ENCODE peak calls at places on chromosomes 2 and 18, in seven cellular contexts. One of them, this sample, is unnamed.

GRCh38 chr2:52220393-52220792 is 1188.5 kb upstream of the NRXN1 start:
- DNase-seq in AG04450: no peak
- DNase-seq in hepatocyte: peak; percentile 7
- DNase-seq in ascending aorta: peak; percentile 57
- DNase-seq in psoas muscle: peak; percentile 4
- DNase-seq in tibial artery: no peak
- DNase-seq in upper lobe of right lung: peak; percentile 72
- DNase-seq in this sample: no peak

GRCh38 chr18:59268722-59269562 is 4.3 kb downstream of the RAX start:
- DNase-seq in AG04450: no peak
- DNase-seq in hepatocyte: peak; percentile 80
- DNase-seq in ascending aorta: no peak
- DNase-seq in psoas muscle: no peak
- DNase-seq in tibial artery: no peak
- DNase-seq in upper lobe of right lung: peak; percentile 74
- DNase-seq in this sample: no peak

GRCh38 chr2:69643602-69644505 is at the start of gene AAK1:
- DNase-seq in AG04450: peak; percentile 57
- DNase-seq in hepatocyte: peak; percentile 95
- DNase-seq in ascending aorta: peak; percentile 95
- DNase-seq in psoas muscle: peak; percentile 94
- DNase-seq in tibial artery: peak; percentile 94
- DNase-seq in upper lobe of right lung: peak; percentile 97
- DNase-seq in this sample: peak; percentile 90

GRCh38 chr2:42001696-42002331 is 46.0 kb upstream of the PKDCC start:
- DNase-seq in AG04450: no peak
- DNase-seq in hepatocyte: no peak
- DNase-seq in ascending aorta: no peak
- DNase-seq in psoas muscle: no peak
- DNase-seq in tibial artery: no peak
- DNase-seq in upper lobe of right lung: no peak
- DNase-seq in this sample: no peak

GRCh38 chr2:177285892-177286715 is 21.6 kb upstream of the NFE2L2 start:
- DNase-seq in AG04450: no peak
- DNase-seq in hepatocyte: no peak
- DNase-seq in ascending aorta: no peak
- DNase-seq in psoas muscle: no peak
- DNase-seq in tibial artery: no peak
- DNase-seq in upper lobe of right lung: no peak
- DNase-seq in this sample: no peak

GRCh38 chr2:174449033-174449432 is 37.8 kb downstream of the GPR155 start:
- DNase-seq in AG04450: no peak
- DNase-seq in hepatocyte: no peak
- DNase-seq in ascending aorta: no peak
- DNase-seq in psoas muscle: no peak
- DNase-seq in tibial artery: no peak
- DNase-seq in upper lobe of right lung: no peak
- DNase-seq in this sample: no peak

GRCh38 chr2:178057179-178057578 is 15.4 kb downstream of the PDE11A start:
- DNase-seq in AG04450: no peak
- DNase-seq in hepatocyte: no peak
- DNase-seq in ascending aorta: no peak
- DNase-seq in psoas muscle: no peak
- DNase-seq in tibial artery: no peak
- DNase-seq in upper lobe of right lung: no peak
- DNase-seq in this sample: no peak

GRCh38 chr18:78969574-78970315 is 9.9 kb upstream of the SALL3 start:
- DNase-seq in AG04450: no peak
- DNase-seq in hepatocyte: no peak
- DNase-seq in ascending aorta: no peak
- DNase-seq in psoas muscle: no peak
- DNase-seq in tibial artery: no peak
- DNase-seq in upper lobe of right lung: no peak
- DNase-seq in this sample: no peak

GRCh38 chr2:127884436-127884835 is 1.3 kb downstream of the AMMECR1L start:
- DNase-seq in AG04450: peak; percentile 32
- DNase-seq in hepatocyte: peak; percentile 16
- DNase-seq in ascending aorta: no peak
- DNase-seq in psoas muscle: no peak
- DNase-seq in tibial artery: no peak
- DNase-seq in upper lobe of right lung: no peak
- DNase-seq in this sample: no peak

GRCh38 chr2:83879127-83879526 is 580.0 kb downstream of the SUCLG1 start:
- DNase-seq in AG04450: no peak
- DNase-seq in hepatocyte: no peak
- DNase-seq in ascending aorta: no peak
- DNase-seq in psoas muscle: no peak
- DNase-seq in tibial artery: no peak
- DNase-seq in upper lobe of right lung: no peak
- DNase-seq in this sample: no peak

GRCh38 chr2:18771212-18771611 is 181.8 kb upstream of the NT5C1B start:
- DNase-seq in AG04450: no peak
- DNase-seq in hepatocyte: no peak
- DNase-seq in ascending aorta: no peak
- DNase-seq in psoas muscle: no peak
- DNase-seq in tibial artery: no peak
- DNase-seq in upper lobe of right lung: no peak
- DNase-seq in this sample: no peak

GRCh38 chr2:144333144-144333555 is 186.8 kb downstream of the ZEB2 start:
- DNase-seq in AG04450: no peak
- DNase-seq in hepatocyte: no peak
- DNase-seq in ascending aorta: no peak
- DNase-seq in psoas muscle: no peak
- DNase-seq in tibial artery: no peak
- DNase-seq in upper lobe of right lung: no peak
- DNase-seq in this sample: no peak

GRCh38 chr18:52451851-52452250 is 111.9 kb downstream of the DCC start:
- DNase-seq in AG04450: no peak
- DNase-seq in hepatocyte: no peak
- DNase-seq in ascending aorta: no peak
- DNase-seq in psoas muscle: no peak
- DNase-seq in tibial artery: no peak
- DNase-seq in upper lobe of right lung: no peak
- DNase-seq in this sample: no peak

GRCh38 chr18:6605115-6605869 is 124.2 kb upstream of the ARHGAP28 start:
- DNase-seq in AG04450: no peak
- DNase-seq in hepatocyte: peak; percentile 15
- DNase-seq in ascending aorta: no peak
- DNase-seq in psoas muscle: no peak
- DNase-seq in tibial artery: no peak
- DNase-seq in upper lobe of right lung: no peak
- DNase-seq in this sample: no peak

GRCh38 chr2:98924910-98925309 is 11.1 kb downstream of the CRACDL start:
- DNase-seq in AG04450: no peak
- DNase-seq in hepatocyte: no peak
- DNase-seq in ascending aorta: no peak
- DNase-seq in psoas muscle: no peak
- DNase-seq in tibial artery: no peak
- DNase-seq in upper lobe of right lung: no peak
- DNase-seq in this sample: no peak

GRCh38 chr18:2881490-2882195 is 34.8 kb downstream of the EMILIN2 start:
- DNase-seq in AG04450: peak; percentile 78
- DNase-seq in hepatocyte: no peak
- DNase-seq in ascending aorta: peak; percentile 92
- DNase-seq in psoas muscle: peak; percentile 75
- DNase-seq in tibial artery: peak; percentile 86
- DNase-seq in upper lobe of right lung: no peak
- DNase-seq in this sample: no peak

GRCh38 chr2:43542285-43542933 is 53.4 kb downstream of the THADA start:
- DNase-seq in AG04450: no peak
- DNase-seq in hepatocyte: peak; percentile 58
- DNase-seq in ascending aorta: no peak
- DNase-seq in psoas muscle: no peak
- DNase-seq in tibial artery: no peak
- DNase-seq in upper lobe of right lung: no peak
- DNase-seq in this sample: peak; percentile 54

GRCh38 chr2:145158051-145158586 is 638.2 kb upstream of the ZEB2 start:
- DNase-seq in AG04450: peak; percentile 88
- DNase-seq in hepatocyte: peak; percentile 57
- DNase-seq in ascending aorta: peak; percentile 69
- DNase-seq in psoas muscle: peak; percentile 55
- DNase-seq in tibial artery: peak; percentile 76
- DNase-seq in upper lobe of right lung: peak; percentile 57
- DNase-seq in this sample: peak; percentile 33

GRCh38 chr2:31365348-31365747 is 49.2 kb downstream of the XDH start:
- DNase-seq in AG04450: no peak
- DNase-seq in hepatocyte: no peak
- DNase-seq in ascending aorta: no peak
- DNase-seq in psoas muscle: no peak
- DNase-seq in tibial artery: no peak
- DNase-seq in upper lobe of right lung: no peak
- DNase-seq in this sample: no peak

GRCh38 chr2:6975988-6976387 is 58.8 kb downstream of the RNF144A start:
- DNase-seq in AG04450: no peak
- DNase-seq in hepatocyte: no peak
- DNase-seq in ascending aorta: no peak
- DNase-seq in psoas muscle: no peak
- DNase-seq in tibial artery: no peak
- DNase-seq in upper lobe of right lung: no peak
- DNase-seq in this sample: peak; percentile 70

GRCh38 chr2:11346129-11346528 is 1.7 kb upstream of the ROCK2 start:
- DNase-seq in AG04450: no peak
- DNase-seq in hepatocyte: no peak
- DNase-seq in ascending aorta: no peak
- DNase-seq in psoas muscle: no peak
- DNase-seq in tibial artery: no peak
- DNase-seq in upper lobe of right lung: no peak
- DNase-seq in this sample: no peak

GRCh38 chr2:72276876-72277275 is 129.2 kb upstream of the CYP26B1 start:
- DNase-seq in AG04450: no peak
- DNase-seq in hepatocyte: no peak
- DNase-seq in ascending aorta: no peak
- DNase-seq in psoas muscle: no peak
- DNase-seq in tibial artery: no peak
- DNase-seq in upper lobe of right lung: no peak
- DNase-seq in this sample: no peak

GRCh38 chr2:202149155-202149762 is 76.2 kb downstream of the KIAA2012 start:
- DNase-seq in AG04450: no peak
- DNase-seq in hepatocyte: no peak
- DNase-seq in ascending aorta: no peak
- DNase-seq in psoas muscle: peak; percentile 42
- DNase-seq in tibial artery: peak; percentile 69
- DNase-seq in upper lobe of right lung: no peak
- DNase-seq in this sample: no peak

GRCh38 chr18:30280861-30281470 is 761.6 kb downstream of the DSC3 start:
- DNase-seq in AG04450: peak; percentile 1
- DNase-seq in hepatocyte: peak; percentile 75
- DNase-seq in ascending aorta: no peak
- DNase-seq in psoas muscle: no peak
- DNase-seq in tibial artery: no peak
- DNase-seq in upper lobe of right lung: no peak
- DNase-seq in this sample: peak; percentile 1

GRCh38 chr2:150561076-150561475 is 73.6 kb upstream of the RND3 start:
- DNase-seq in AG04450: no peak
- DNase-seq in hepatocyte: no peak
- DNase-seq in ascending aorta: no peak
- DNase-seq in psoas muscle: no peak
- DNase-seq in tibial artery: no peak
- DNase-seq in upper lobe of right lung: no peak
- DNase-seq in this sample: no peak

GRCh38 chr2:201260302-201260800 is at the start of gene CASP8:
- DNase-seq in AG04450: no peak
- DNase-seq in hepatocyte: no peak
- DNase-seq in ascending aorta: peak; percentile 69
- DNase-seq in psoas muscle: no peak
- DNase-seq in tibial artery: no peak
- DNase-seq in upper lobe of right lung: no peak
- DNase-seq in this sample: peak; percentile 44

GRCh38 chr18:35617865-35618264 is 36.3 kb downstream of the GALNT1 start:
- DNase-seq in AG04450: no peak
- DNase-seq in hepatocyte: no peak
- DNase-seq in ascending aorta: no peak
- DNase-seq in psoas muscle: no peak
- DNase-seq in tibial artery: no peak
- DNase-seq in upper lobe of right lung: no peak
- DNase-seq in this sample: no peak
- H3K27ac ChIP-seq in AG04450: no peak overlapping the region
- H3K27ac ChIP-seq in hepatocyte: no peak overlapping the region
- H3K27ac ChIP-seq in ascending aorta: no peak overlapping the region
- H3K27ac ChIP-seq in psoas muscle: no peak overlapping the region
- H3K27ac ChIP-seq in tibial artery: no peak overlapping the region
- H3K27ac ChIP-seq in upper lobe of right lung: no peak overlapping the region
- H3K27ac ChIP-seq in this sample: no peak overlapping the region

GRCh38 chr18:25921677-25922421 is 168.6 kb downstream of the SS18 start:
- DNase-seq in AG04450: no peak
- DNase-seq in hepatocyte: peak; percentile 10
- DNase-seq in ascending aorta: no peak
- DNase-seq in psoas muscle: no peak
- DNase-seq in tibial artery: no peak
- DNase-seq in upper lobe of right lung: no peak
- DNase-seq in this sample: peak; percentile 28

DNA sequence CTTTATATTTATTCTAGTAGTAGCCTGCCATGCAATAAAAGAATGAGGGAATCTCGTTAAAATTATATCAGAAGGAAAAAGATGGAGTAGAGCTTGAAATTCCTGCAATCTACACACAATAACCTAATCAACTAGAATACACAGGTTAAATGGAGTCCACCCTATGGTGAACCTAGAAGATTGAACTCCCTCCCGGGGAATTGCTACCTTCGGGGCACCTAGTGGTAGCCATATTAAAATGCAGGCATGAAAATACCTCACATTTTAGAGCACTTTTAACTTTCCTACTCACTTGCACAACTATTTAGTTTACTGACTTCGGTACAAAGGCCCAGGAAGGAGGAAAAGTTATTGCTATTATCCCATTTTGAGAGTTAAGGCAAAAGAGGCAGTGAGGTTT is 174.5 kb downstream of the SS18 start:
- DNase-seq in AG04450: no peak
- DNase-seq in hepatocyte: no peak
- DNase-seq in ascending aorta: no peak
- DNase-seq in psoas muscle: no peak
- DNase-seq in tibial artery: no peak
- DNase-seq in upper lobe of right lung: no peak
- DNase-seq in this sample: no peak
- TF ChIP-seq CTCF in AG04450: peak; percentile 17
- TF ChIP-seq CTCF in hepatocyte: no peak
- TF ChIP-seq CTCF in ascending aorta: no peak
- TF ChIP-seq CTCF in psoas muscle: no peak
- TF ChIP-seq CTCF in tibial artery: no peak
- TF ChIP-seq CTCF in upper lobe of right lung: no peak
- TF ChIP-seq CTCF in this sample: no peak

DNA sequence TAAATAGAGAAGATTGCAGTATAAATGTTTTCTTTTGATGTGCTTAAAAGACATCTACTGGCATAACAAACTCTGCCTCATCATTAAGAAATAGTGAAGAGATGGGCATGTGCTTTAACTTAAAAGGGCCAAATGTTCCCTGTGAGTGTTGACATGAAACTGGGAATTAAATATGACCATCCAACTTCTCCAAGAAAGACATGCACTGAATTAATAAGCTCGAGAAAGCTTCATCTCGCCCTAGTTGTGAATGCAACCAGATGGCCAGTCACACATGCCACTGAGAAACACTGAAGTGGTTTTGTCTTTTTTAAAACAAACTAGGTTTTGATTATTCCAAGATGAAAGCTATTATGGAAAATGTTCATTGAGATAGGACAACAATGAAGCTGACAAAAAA is 479.2 kb downstream of the RIT2 start:
- DNase-seq in AG04450: no peak
- DNase-seq in hepatocyte: no peak
- DNase-seq in ascending aorta: no peak
- DNase-seq in psoas muscle: no peak
- DNase-seq in tibial artery: no peak
- DNase-seq in upper lobe of right lung: no peak
- DNase-seq in this sample: no peak
- H3K27ac ChIP-seq in AG04450: no peak overlapping the region
- H3K27ac ChIP-seq in hepatocyte: no peak overlapping the region
- H3K27ac ChIP-seq in ascending aorta: no peak overlapping the region
- H3K27ac ChIP-seq in psoas muscle: no peak overlapping the region
- H3K27ac ChIP-seq in tibial artery: no peak overlapping the region
- H3K27ac ChIP-seq in upper lobe of right lung: no peak overlapping the region
- H3K27ac ChIP-seq in this sample: no peak overlapping the region

GRCh38 chr18:36589857-36590543 is 238.8 kb downstream of the TPGS2 start:
- DNase-seq in AG04450: no peak
- DNase-seq in hepatocyte: no peak
- DNase-seq in ascending aorta: no peak
- DNase-seq in psoas muscle: no peak
- DNase-seq in tibial artery: no peak
- DNase-seq in upper lobe of right lung: no peak
- DNase-seq in this sample: peak; percentile 9
- TF ChIP-seq CTCF in AG04450: no peak
- TF ChIP-seq CTCF in hepatocyte: no peak
- TF ChIP-seq CTCF in ascending aorta: no peak
- TF ChIP-seq CTCF in psoas muscle: no peak
- TF ChIP-seq CTCF in tibial artery: no peak
- TF ChIP-seq CTCF in upper lobe of right lung: no peak
- TF ChIP-seq CTCF in this sample: no peak